ENCODE peak calls at places on chromosomes 2 and 18, in ten cellular contexts. O is foreskin fibroblast; R is AG09309; Z is A549; U is astrocyte of the spinal cord; A is HFFc6; M is transverse colon; P is A673; W is CD8-positive, alpha-beta T cell; X is neural progenitor cell. K is an unnamed sample.
A peak's percentile ranks its signal among the peaks of the same experiment; 100 is the strongest.

GRCh38 chr2:233242231-233242917 is 9.1 kb upstream of the ATG16L1 start:
- DNase-seq in R (no peak), O (peak; percentile 27), Z (no peak), X (no peak), M (no peak), A (no peak), U (peak; percentile 6), W (no peak), P (no peak), K (no peak)

GRCh38 chr18:36448384-36449290 is 151.1 kb downstream of the FHOD3 start:
- DNase-seq in O (no peak), W (no peak), X (peak; percentile 78), A (no peak), Z (no peak), R (no peak), P (no peak), U (no peak), M (no peak), K (no peak)

GRCh38 chr2:26570083-26570430 is 71.1 kb downstream of the CIB4 start:
- DNase-seq in A (no peak), R (no peak), W (no peak), X (no peak), Z (no peak), O (no peak), P (no peak), M (no peak), U (no peak), K (no peak)

GRCh38 chr18:77114564-77115391 is 17.8 kb downstream of the MBP start:
- DNase-seq in W (peak; percentile 55), O (peak; percentile 92), Z (peak; percentile 84), P (no peak), M (peak; percentile 83), R (peak; percentile 97), X (no peak), U (peak; percentile 61), A (peak; percentile 52), K (no peak)

GRCh38 chr2:62305421-62306176 is 109.7 kb downstream of the B3GNT2 start:
- DNase-seq in A (no peak), R (no peak), P (no peak), U (no peak), X (no peak), O (no peak), M (no peak), W (peak; percentile 43), Z (no peak), K (no peak)

GRCh38 chr18:1732143-1732542 is 827.5 kb downstream of the ADCYAP1 start:
- DNase-seq in U (no peak), O (no peak), M (no peak), W (no peak), A (no peak), R (no peak), P (no peak), Z (no peak), X (peak; percentile 2), K (no peak)

GRCh38 chr2:99881901-99882591 is 260.3 kb downstream of the AFF3 start:
- DNase-seq in M (no peak), O (peak; percentile 46), P (peak; percentile 67), A (peak; percentile 70), R (peak; percentile 78), U (peak; percentile 88), W (no peak), Z (no peak), X (no peak), K (no peak)

GRCh38 chr2:150013011-150013410 is 425.4 kb upstream of the MMADHC start:
- DNase-seq in R (no peak), A (no peak), U (peak; percentile 28), M (no peak), W (no peak), Z (no peak), X (no peak), O (no peak), P (no peak), K (no peak)

GRCh38 chr18:37873416-37873815 is 307.8 kb upstream of the CELF4 start:
- DNase-seq in Z (no peak), O (no peak), A (no peak), U (no peak), W (no peak), M (no peak), X (no peak), R (no peak), P (no peak), K (no peak)

GRCh38 chr18:37294951-37295350 is 270.6 kb downstream of the CELF4 start:
- DNase-seq in W (no peak), Z (no peak), M (peak; percentile 14), X (peak; percentile 85), P (peak; percentile 59), R (no peak), O (peak; percentile 9), U (no peak), A (no peak), K (no peak)

GRCh38 chr2:216849987-216850386 is 9.9 kb downstream of the TNP1 start:
- DNase-seq in W (peak; percentile 26), Z (no peak), P (peak; percentile 10), M (peak; percentile 10), R (no peak), X (no peak), O (no peak), U (no peak), A (no peak), K (no peak)

GRCh38 chr2:223306371-223306770 is 254.4 kb downstream of the KCNE4 start:
- DNase-seq in W (no peak), A (peak; percentile 16), M (no peak), P (peak; percentile 74), O (peak; percentile 65), R (no peak), X (peak; percentile 41), Z (no peak), U (peak; percentile 41), K (no peak)

GRCh38 chr2:109448946-109449788 is 164.6 kb downstream of the SEPTIN10 start:
- DNase-seq in R (no peak), U (peak; percentile 34), O (no peak), Z (no peak), X (no peak), M (peak; percentile 24), W (no peak), P (peak; percentile 11), A (no peak), K (no peak)

GRCh38 chr2:224151161-224151560 is 112.1 kb upstream of the SERPINE2 start:
- DNase-seq in X (no peak), O (peak; percentile 72), M (no peak), R (no peak), W (no peak), U (no peak), P (no peak), A (peak; percentile 51), Z (no peak), K (no peak)

GRCh38 chr2:64750001-64750816 is 96.5 kb upstream of the SERTAD2 start:
- DNase-seq in Z (peak; percentile 53), R (no peak), M (peak; percentile 68), W (peak; percentile 39), O (peak; percentile 79), A (peak; percentile 45), P (peak; percentile 64), X (peak; percentile 52), U (peak; percentile 64), K (peak; percentile 40)
- TF ChIP-seq CTCF in Z (peak; percentile 36), R (peak; percentile 2), M (no peak), W (no peak), O (no peak), A (peak; percentile 37), P (no peak), X (peak; percentile 13), U (peak; percentile 1), K (no peak)

GRCh38 chr18:34225218-34225553 is 473 bp upstream of the NOL4 start:
- DNase-seq in W (no peak), Z (no peak), X (no peak), O (no peak), R (no peak), M (no peak), P (no peak), U (no peak), A (no peak), K (no peak)

GRCh38 chr18:34222396-34223163 is 2.1 kb downstream of the NOL4 start:
- DNase-seq in P (peak; percentile 63), W (no peak), A (no peak), Z (no peak), O (peak; percentile 41), U (peak; percentile 9), R (no peak), X (peak; percentile 73), M (no peak), K (no peak)

GRCh38 chr18:34223893-34224422 is 755 bp downstream of the NOL4 start:
- DNase-seq in A (no peak), X (peak; percentile 6), P (no peak), Z (no peak), M (no peak), R (no peak), W (no peak), O (peak; percentile 7), U (peak; percentile 5), K (no peak)

GRCh38 chr18:34223164-34223892 is 1.4 kb downstream of the NOL4 start:
- DNase-seq in U (peak; percentile 9), P (peak; percentile 32), M (no peak), Z (no peak), R (no peak), O (peak; percentile 10), A (no peak), W (no peak), X (peak; percentile 65), K (no peak)

GRCh38 chr18:34224423-34225217 is at the start of gene NOL4:
- DNase-seq in P (peak; percentile 95), W (no peak), R (no peak), M (peak; percentile 60), Z (no peak), U (peak; percentile 60), A (no peak), O (peak; percentile 38), X (peak; percentile 99), K (no peak)
- TF ChIP-seq CTCF in P (peak; percentile 41), W (no peak), R (no peak), M (no peak), Z (no peak), U (peak; percentile 45), A (no peak), O (no peak), X (peak; percentile 72), K (no peak)

GRCh38 chr2:135585586-135585985 is 54.3 kb downstream of the R3HDM1 start:
- DNase-seq in R (no peak), W (no peak), M (no peak), Z (no peak), O (peak; percentile 52), X (no peak), U (no peak), P (peak; percentile 45), A (peak; percentile 10), K (no peak)
- TF ChIP-seq CTCF in R (peak; percentile 17), W (no peak), M (no peak), Z (no peak), O (peak; percentile 9), X (peak; percentile 19), U (no peak), P (peak; percentile 52), A (peak; percentile 61), K (no peak)

DNA sequence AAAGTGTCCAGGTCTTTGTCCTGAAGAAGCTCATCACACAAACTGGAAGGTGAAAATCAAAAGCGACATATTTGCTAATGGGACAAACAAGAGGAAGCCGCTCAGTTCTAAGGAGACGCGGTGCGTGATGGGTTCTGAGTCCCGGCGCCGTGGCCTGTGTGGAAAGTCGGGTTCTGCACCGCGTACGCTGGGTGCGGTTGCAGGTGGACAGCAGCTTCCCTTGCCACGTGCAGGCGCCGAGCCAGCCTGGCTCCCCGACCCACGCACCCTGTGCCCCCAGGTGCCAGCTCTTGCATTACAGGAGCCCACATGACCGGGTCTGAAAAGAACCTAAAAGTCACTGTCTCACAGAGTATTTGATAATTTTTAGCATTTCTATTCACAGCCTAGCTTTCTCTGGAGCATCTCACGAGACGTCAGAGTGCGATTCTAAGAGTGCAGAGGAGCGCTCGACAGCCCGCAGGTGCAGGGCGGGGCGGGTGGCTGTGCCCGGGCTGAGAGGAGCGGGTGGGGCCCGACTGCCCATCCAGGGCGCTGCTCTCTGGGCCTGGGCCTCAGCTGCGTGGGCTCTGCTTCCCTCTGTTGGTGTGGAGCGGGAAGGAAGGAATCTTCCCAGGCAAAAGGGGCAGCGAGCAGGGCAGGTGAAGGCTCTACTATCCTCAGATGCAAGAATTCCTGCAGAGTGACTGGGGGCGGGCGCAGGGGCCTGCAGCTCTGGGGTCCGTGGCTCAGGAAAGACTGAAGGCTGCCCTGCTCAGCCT is 39.4 kb downstream of the MYT1L start:
- DNase-seq in W (no peak), M (no peak), X (peak; percentile 74), R (no peak), O (no peak), U (no peak), P (no peak), A (no peak), Z (peak; percentile 9), K (no peak)
- TF ChIP-seq CTCF in W (no peak), M (no peak), X (peak; percentile 62), R (peak; percentile 28), O (peak; percentile 23), U (peak; percentile 49), P (peak; percentile 43), A (peak; percentile 21), Z (no peak), K (no peak)